ENCODE peak calls at places on chromosomes 1 and 21, in seven cellular contexts. K is adrenal gland; L is left lung; Q is nucleus accumbens; E is MCF 10A; C is HEK293T; X is activated T-cell treated with anti-CD3 and anti-CD28 coated beads, Interleukin-2, amount 50 U/mL, for 72 hours. M is an unnamed sample.

GRCh38 chr21:39580744-39581143 is 32.0 kb upstream of the B3GALT5 start:
- DNase-seq in K (no peak), L (no peak), Q (no peak), E (no peak), C (no peak), X (no peak), M (no peak)

GRCh38 chr1:68051475-68051874 is 1.0 kb upstream of the DIRAS3 start:
- DNase-seq in K (peak; percentile 62), L (peak; percentile 36), Q (no peak), E (no peak), C (no peak), X (peak; percentile 12), M (no peak)

GRCh38 chr1:98496246-98496995 is 165.1 kb upstream of the SNX7 start:
- DNase-seq in K (no peak), L (no peak), Q (no peak), E (peak; percentile 6), C (no peak), X (no peak), M (no peak)

GRCh38 chr1:26717066-26717465 is 21.3 kb downstream of the ARID1A start:
- DNase-seq in K (no peak), L (no peak), Q (no peak), E (peak; percentile 45), C (no peak), X (no peak), M (no peak)

GRCh38 chr21:46255758-46256337 is 27.3 kb upstream of the LSS start:
- DNase-seq in K (no peak), L (no peak), Q (no peak), E (no peak), C (no peak), X (no peak), M (no peak)

GRCh38 chr1:16048573-16049189 is 5.1 kb downstream of the CLCNKB start:
- DNase-seq in K (no peak), L (peak; percentile 69), Q (no peak), E (no peak), C (peak; percentile 65), X (peak; percentile 49), M (no peak)

GRCh38 chr1:7550981-7551380 is 220.1 kb upstream of the VAMP3 start:
- DNase-seq in K (no peak), L (peak; percentile 27), Q (no peak), E (no peak), C (no peak), X (no peak), M (no peak)

GRCh38 chr1:9413143-9413876 is 120.6 kb downstream of the SPSB1 start:
- DNase-seq in K (peak; percentile 66), L (peak; percentile 77), Q (no peak), E (peak; percentile 34), C (no peak), X (peak; percentile 81), M (peak; percentile 93)

GRCh38 chr1:89908993-89909436 is 85.9 kb upstream of the ZNF326 start:
- DNase-seq in K (no peak), L (no peak), Q (no peak), E (peak; percentile 66), C (no peak), X (no peak), M (no peak)

GRCh38 chr1:110615548-110616130 is 9.5 kb upstream of the KCNA2 start:
- DNase-seq in K (peak; percentile 84), L (peak; percentile 59), Q (peak; percentile 71), E (peak; percentile 76), C (peak; percentile 79), X (peak; percentile 58), M (peak; percentile 42)

GRCh38 chr1:221888801-221889200 is 146.9 kb upstream of the DUSP10 start:
- DNase-seq in K (no peak), L (no peak), Q (no peak), E (no peak), C (no peak), X (no peak), M (no peak)

GRCh38 chr1:208187499-208188041 is 56.6 kb downstream of the PLXNA2 start:
- DNase-seq in K (no peak), L (no peak), Q (no peak), E (no peak), C (no peak), X (no peak), M (peak; percentile 91)

GRCh38 chr21:45845790-45846130 is 135.8 kb upstream of the COL6A1 start:
- DNase-seq in K (no peak), L (no peak), Q (no peak), E (no peak), C (no peak), X (no peak), M (no peak)

GRCh38 chr1:27356277-27356627 is 10.5 kb downstream of the MAP3K6 start:
- DNase-seq in K (no peak), L (no peak), Q (no peak), E (no peak), C (no peak), X (no peak), M (no peak)

GRCh38 chr1:12370241-12370980 is 140.6 kb downstream of the VPS13D start:
- DNase-seq in K (no peak), L (no peak), Q (no peak), E (no peak), C (no peak), X (no peak), M (no peak)

GRCh38 chr1:151729157-151729965 is 8.0 kb downstream of the RIIAD1 start:
- DNase-seq in K (no peak), L (no peak), Q (no peak), E (no peak), C (no peak), X (no peak), M (no peak)

GRCh38 chr1:230155021-230155420 is 88.0 kb downstream of the GALNT2 start:
- DNase-seq in K (no peak), L (no peak), Q (no peak), E (no peak), C (no peak), X (no peak), M (no peak)

GRCh38 chr1:91828583-91829281 is 57.2 kb downstream of the TGFBR3 start:
- DNase-seq in K (no peak), L (no peak), Q (no peak), E (no peak), C (no peak), X (no peak), M (no peak)

GRCh38 chr1:96306809-96307208 is 414.8 kb upstream of the PTBP2 start:
- DNase-seq in K (no peak), L (no peak), Q (no peak), E (peak; percentile 34), C (no peak), X (no peak), M (no peak)

GRCh38 chr1:102118150-102118549 is 121.4 kb upstream of the OLFM3 start:
- DNase-seq in K (no peak), L (no peak), Q (no peak), E (no peak), C (no peak), X (no peak), M (no peak)

M was measured in MM.1S.